ENCODE peak calls at places on chromosome X, in nine cellular contexts. O, K, R, A, N, I, G, F and U are unnamed samples.

GRCh38 chrX:65750674-65751469 is 83.4 kb downstream of the MSN start:
- DNase-seq in K (peak; percentile 74), I (no peak), G (no peak), A (no peak), N (no peak), O (no peak), F (peak; percentile 18), R (peak; percentile 22), U (peak; percentile 97)

GRCh38 chrX:151801980-151802379 is 67.4 kb downstream of the CNGA2 start:
- DNase-seq in N (no peak), A (no peak), G (no peak), K (no peak), F (no peak), O (no peak), I (peak; percentile 18), R (no peak), U (no peak)

GRCh38 chrX:154607370-154607769 is 11.7 kb downstream of the CTAG1B start:
- DNase-seq in R (no peak), F (no peak), I (no peak), N (peak; percentile 69), G (no peak), O (no peak), A (peak; percentile 39), K (no peak), U (no peak)

GRCh38 chrX:1442724-1443367 is 9.9 kb downstream of the ASMTL start:
- DNase-seq in F (no peak), O (no peak), N (peak; percentile 23), G (no peak), R (no peak), I (peak; percentile 2), K (peak; percentile 2), A (no peak), U (no peak)

GRCh38 chrX:130393451-130394074 is 8.1 kb upstream of the GPR119 start:
- DNase-seq in I (peak; percentile 58), F (no peak), G (no peak), O (peak; percentile 61), R (no peak), K (peak; percentile 14), A (peak; percentile 19), N (peak; percentile 48), U (peak; percentile 7)

GRCh38 chrX:13285229-13285628 is 34.6 kb downstream of the ATXN3L start:
- DNase-seq in F (no peak), A (no peak), N (no peak), K (no peak), R (no peak), G (no peak), I (no peak), O (no peak), U (no peak)

GRCh38 chrX:24241822-24242648 is 71.8 kb downstream of the SUPT20HL2 start:
- DNase-seq in N (no peak), I (no peak), A (no peak), R (no peak), G (no peak), F (peak; percentile 44), O (peak; percentile 10), K (peak; percentile 6), U (peak; percentile 20)

GRCh38 chrX:114599305-114599704 is 15.4 kb downstream of the HTR2C start:
- DNase-seq in G (no peak), I (no peak), K (no peak), F (no peak), O (no peak), N (no peak), R (no peak), A (no peak), U (no peak)

GRCh38 chrX:29962061-29962460 is 253.3 kb upstream of the MAGEB2 start:
- DNase-seq in N (no peak), O (no peak), K (no peak), F (no peak), R (no peak), I (no peak), G (no peak), A (no peak), U (no peak)

GRCh38 chrX:38036471-38036870 is 30.1 kb downstream of the SYTL5 start:
- DNase-seq in N (no peak), R (no peak), F (no peak), G (no peak), I (no peak), O (no peak), A (no peak), K (no peak), U (no peak)

GRCh38 chrX:11172413-11172812 is 61.3 kb downstream of the HCCS start:
- DNase-seq in N (no peak), O (no peak), K (no peak), I (no peak), R (no peak), A (no peak), F (no peak), G (no peak), U (no peak)

GRCh38 chrX:47158131-47158530 is 13.1 kb downstream of the RBM10 start:
- DNase-seq in F (no peak), K (no peak), A (no peak), N (no peak), G (no peak), I (no peak), R (no peak), O (no peak), U (no peak)

GRCh38 chrX:39418936-39419659 is 617.8 kb downstream of the MID1IP1 start:
- DNase-seq in F (no peak), K (no peak), R (no peak), I (peak; percentile 36), N (peak; percentile 79), A (no peak), O (peak; percentile 28), G (no peak), U (no peak)

GRCh38 chrX:133444952-133445831 is 29.9 kb upstream of the GPC4 start:
- DNase-seq in K (no peak), O (peak; percentile 20), F (no peak), G (no peak), N (no peak), A (no peak), R (no peak), I (no peak), U (no peak)